ENCODE peak calls at places on chromosomes 16 and 17, in five cellular contexts. G is SK-N-SH, P is A549, V is IMR-90, Q is H1. I is an unnamed sample.

GRCh38 chr17:27245230-27245696 is 48.7 kb upstream of the WSB1 start:
- DNase-seq in G (peak), P (peak), V (peak), Q (peak), I (peak)

GRCh38 chr17:28703552-28704218 is 8.0 kb downstream of the PROCA1 start:
- DNase-seq in G (no peak), P (no peak), V (no peak), Q (no peak), I (no peak)

GRCh38 chr17:27526603-27527002 is 70.4 kb downstream of the KSR1 start:
- DNase-seq in G (no peak), P (no peak), V (peak), Q (no peak), I (no peak)

GRCh38 chr17:7702776-7703175 is 2.2 kb upstream of the EFNB3 start:
- DNase-seq in G (no peak), P (no peak), V (no peak), Q (no peak), I (no peak)

GRCh38 chr17:39485555-39485954 is 24.3 kb downstream of the CDK12 start:
- DNase-seq in G (no peak), P (no peak), V (peak), Q (no peak), I (no peak)

GRCh38 chr16:53967172-53967571 is 263.2 kb downstream of the FTO start:
- DNase-seq in G (no peak), P (no peak), V (no peak), Q (no peak), I (no peak)

GRCh38 chr17:9087921-9088320 is 66.6 kb downstream of the NTN1 start:
- DNase-seq in G (no peak), P (no peak), V (no peak), Q (no peak), I (no peak)

GRCh38 chr17:47846741-47847340 is 4.1 kb downstream of the SP6 start:
- DNase-seq in G (no peak), P (no peak), V (no peak), Q (no peak), I (no peak)

GRCh38 chr16:77657016-77657415 is 65.3 kb upstream of the NUDT7 start:
- DNase-seq in G (no peak), P (no peak), V (peak), Q (no peak), I (no peak)

GRCh38 chr17:80297996-80298560 is 37.4 kb downstream of the RNF213 start:
- DNase-seq in G (no peak), P (no peak), V (no peak), Q (no peak), I (no peak)

GRCh38 chr16:31087481-31087880 is 1.3 kb downstream of the PRSS53 start:
- DNase-seq in G (no peak), P (no peak), V (no peak), Q (no peak), I (no peak)

GRCh38 chr16:85840395-85840794 is 40.9 kb downstream of the COX4I1 start:
- DNase-seq in G (no peak), P (no peak), V (no peak), Q (no peak), I (no peak)

GRCh38 chr17:63834431-63835166 is 7.1 kb upstream of the FTSJ3 start:
- DNase-seq in G (peak), P (peak), V (peak), Q (peak), I (no peak)

GRCh38 chr17:14143678-14144077 is 74.4 kb downstream of the COX10 start:
- DNase-seq in G (no peak), P (no peak), V (peak), Q (no peak), I (no peak)

GRCh38 chr17:77125432-77125901 is 15.3 kb upstream of the SEC14L1 start:
- DNase-seq in G (no peak), P (peak), V (peak), Q (no peak), I (no peak)

GRCh38 chr17:61164517-61164916 is 235.1 kb upstream of the TBX2 start:
- DNase-seq in G (no peak), P (no peak), V (no peak), Q (no peak), I (no peak)

GRCh38 chr16:51114369-51114768 is 36.7 kb downstream of the SALL1 start:
- DNase-seq in G (no peak), P (no peak), V (no peak), Q (no peak), I (no peak)

GRCh38 chr16:51355195-51355594 is 204.1 kb upstream of the SALL1 start:
- DNase-seq in G (no peak), P (no peak), V (no peak), Q (no peak), I (no peak)

GRCh38 chr17:50053654-50053960 is 2.3 kb upstream of the ITGA3 start:
- DNase-seq in G (no peak), P (no peak), V (peak), Q (no peak), I (no peak)

GRCh38 chr17:10999484-10999883 is 161.6 kb upstream of the PIRT start:
- DNase-seq in G (no peak), P (no peak), V (no peak), Q (no peak), I (no peak)

GRCh38 chr17:19755821-19756510 is 7.9 kb upstream of the ALDH3A1 start:
- DNase-seq in G (no peak), P (no peak), V (no peak), Q (no peak), I (no peak)

GRCh38 chr17:16171613-16172012 is 43.7 kb downstream of the NCOR1 start:
- DNase-seq in G (no peak), P (peak), V (peak), Q (no peak), I (no peak)

GRCh38 chr16:70717817-70718216 is 32.0 kb upstream of the MTSS2 start:
- DNase-seq in G (no peak), P (no peak), V (no peak), Q (no peak), I (no peak)

GRCh38 chr16:67770371-67770991 is 35.9 kb downstream of the RANBP10 start:
- DNase-seq in G (no peak), P (no peak), V (peak), Q (no peak), I (no peak)

GRCh38 chr16:53745753-53746258 is 41.9 kb downstream of the FTO start:
- DNase-seq in G (no peak), P (no peak), V (peak), Q (no peak), I (no peak)

GRCh38 chr17:29045734-29046133 is 2.8 kb downstream of the PIPOX start:
- DNase-seq in G (no peak), P (no peak), V (no peak), Q (no peak), I (no peak)

GRCh38 chr16:80028581-80029380 is 428.2 kb upstream of the MAF start:
- DNase-seq in G (no peak), P (no peak), V (no peak), Q (no peak), I (no peak)

GRCh38 chr17:7864995-7865650 is 7.3 kb downstream of the CYB5D1 start:
- DNase-seq in G (no peak), P (no peak), V (no peak), Q (no peak), I (no peak)

GRCh38 chr17:44081681-44082080 is 11.1 kb downstream of the G6PC3 start:
- DNase-seq in G (no peak), P (no peak), V (no peak), Q (no peak), I (no peak)

GRCh38 chr17:44082206-44082605 is 11.7 kb downstream of the G6PC3 start:
- DNase-seq in G (peak), P (no peak), V (no peak), Q (no peak), I (no peak)

GRCh38 chr17:44084921-44085320 is 14.4 kb downstream of the G6PC3 start:
- DNase-seq in G (no peak), P (no peak), V (no peak), Q (no peak), I (no peak)

GRCh38 chr17:44084131-44084538 is 13.6 kb downstream of the G6PC3 start:
- DNase-seq in G (peak), P (peak), V (no peak), Q (no peak), I (no peak)

GRCh38 chr17:44083250-44083849 is 12.8 kb downstream of the G6PC3 start:
- DNase-seq in G (peak), P (peak), V (no peak), Q (no peak), I (no peak)
- TF ChIP-seq RFX5 in G (no peak), P (no peak), V (no peak), Q (no peak), I (no peak)

GRCh38 chr17:1808649-1809048 is 21.1 kb downstream of the SMYD4 start:
- DNase-seq in G (no peak), P (no peak), V (no peak), Q (no peak), I (no peak)

GRCh38 chr17:1810450-1811103 is 19.1 kb downstream of the SMYD4 start:
- DNase-seq in G (no peak), P (no peak), V (no peak), Q (no peak), I (no peak)

GRCh38 chr17:1813088-1813487 is 16.6 kb downstream of the SMYD4 start:
- DNase-seq in G (no peak), P (no peak), V (peak), Q (no peak), I (no peak)
- TF ChIP-seq RFX5 in G (no peak), P (no peak), V (no peak), Q (no peak), I (no peak)

GRCh38 chr16:29868396-29868795 is 5.4 kb upstream of the CDIPT start:
- DNase-seq in G (no peak), P (no peak), V (no peak), Q (no peak), I (no peak)
- TF ChIP-seq RFX5 in G (no peak), P (no peak), V (no peak), Q (no peak), I (no peak)

DNA sequence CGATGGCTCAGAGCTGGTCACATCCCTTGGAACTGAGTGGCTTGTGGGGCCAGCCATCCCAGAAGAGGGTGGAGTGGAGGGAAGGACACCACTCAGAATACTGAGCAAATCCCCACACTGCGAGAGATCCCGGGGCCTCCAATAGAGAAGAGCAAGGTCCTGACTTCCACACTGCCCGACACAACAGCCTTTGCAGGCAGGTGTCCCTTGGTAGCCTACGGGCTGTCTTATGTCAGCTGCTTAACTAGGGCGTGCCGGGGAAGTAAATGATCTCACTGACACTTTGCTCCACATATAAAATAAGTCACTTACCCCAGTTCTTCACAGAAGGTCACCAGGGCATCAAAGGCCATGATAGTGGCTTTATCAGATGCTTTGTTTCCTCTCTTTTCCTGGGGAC is 16.1 kb downstream of the RECQL5 start:
- DNase-seq in G (no peak), P (no peak), V (no peak), Q (no peak), I (no peak)
- TF ChIP-seq RFX5 in G (no peak), P (no peak), V (no peak), Q (no peak), I (no peak)

DNA sequence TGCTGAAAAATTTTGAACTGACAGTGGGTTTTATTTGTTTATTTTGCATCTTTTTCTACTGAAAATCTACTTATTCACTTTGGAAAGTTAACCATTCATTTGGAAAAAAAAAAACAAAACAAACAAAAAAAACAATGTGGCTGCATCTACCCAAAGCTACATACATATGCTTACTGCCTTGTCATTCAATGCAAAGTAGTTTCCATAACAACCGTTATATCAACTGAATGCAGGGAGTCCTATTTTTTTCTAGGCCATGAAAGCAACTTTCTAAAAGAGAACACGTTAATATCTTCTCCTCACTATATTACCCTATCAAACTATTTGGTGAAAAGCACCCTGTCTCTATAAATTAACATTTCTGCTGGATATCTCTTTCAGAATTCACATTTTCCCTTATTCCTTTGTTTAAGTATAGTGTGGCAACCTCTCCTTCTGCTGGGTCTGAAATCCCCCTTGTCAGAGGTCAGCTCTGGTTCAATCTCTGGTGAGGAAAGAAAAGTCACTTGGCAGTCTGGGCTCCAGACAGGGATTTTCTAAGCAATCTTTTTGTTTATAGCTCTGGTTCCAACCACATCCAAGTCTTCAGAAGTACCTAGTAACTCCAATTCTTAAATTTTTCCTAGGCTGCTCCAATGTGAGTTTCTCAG is 528.5 kb upstream of the TOM1L1 start:
- DNase-seq in G (no peak), P (no peak), V (no peak), Q (no peak), I (no peak)
- TF ChIP-seq RFX5 in G (no peak), P (no peak), V (no peak), Q (no peak), I (no peak)

GRCh38 chr16:1078579-1079021 is 6.1 kb downstream of the SSTR5 start:
- DNase-seq in G (no peak), P (peak), V (peak), Q (no peak), I (no peak)

GRCh38 chr16:1075546-1075945 is 3.0 kb downstream of the SSTR5 start:
- DNase-seq in G (no peak), P (no peak), V (no peak), Q (no peak), I (no peak)

GRCh38 chr16:1079341-1079740 is 6.8 kb downstream of the SSTR5 start:
- DNase-seq in G (no peak), P (no peak), V (no peak), Q (no peak), I (no peak)

GRCh38 chr16:1077877-1078578 is 5.5 kb downstream of the SSTR5 start:
- DNase-seq in G (no peak), P (no peak), V (no peak), Q (no peak), I (no peak)

GRCh38 chr16:1076801-1077576 is 4.4 kb downstream of the SSTR5 start:
- DNase-seq in G (no peak), P (no peak), V (no peak), Q (no peak), I (no peak)
- TF ChIP-seq RFX5 in G (no peak), P (no peak), V (no peak), Q (no peak), I (no peak)

DNA sequence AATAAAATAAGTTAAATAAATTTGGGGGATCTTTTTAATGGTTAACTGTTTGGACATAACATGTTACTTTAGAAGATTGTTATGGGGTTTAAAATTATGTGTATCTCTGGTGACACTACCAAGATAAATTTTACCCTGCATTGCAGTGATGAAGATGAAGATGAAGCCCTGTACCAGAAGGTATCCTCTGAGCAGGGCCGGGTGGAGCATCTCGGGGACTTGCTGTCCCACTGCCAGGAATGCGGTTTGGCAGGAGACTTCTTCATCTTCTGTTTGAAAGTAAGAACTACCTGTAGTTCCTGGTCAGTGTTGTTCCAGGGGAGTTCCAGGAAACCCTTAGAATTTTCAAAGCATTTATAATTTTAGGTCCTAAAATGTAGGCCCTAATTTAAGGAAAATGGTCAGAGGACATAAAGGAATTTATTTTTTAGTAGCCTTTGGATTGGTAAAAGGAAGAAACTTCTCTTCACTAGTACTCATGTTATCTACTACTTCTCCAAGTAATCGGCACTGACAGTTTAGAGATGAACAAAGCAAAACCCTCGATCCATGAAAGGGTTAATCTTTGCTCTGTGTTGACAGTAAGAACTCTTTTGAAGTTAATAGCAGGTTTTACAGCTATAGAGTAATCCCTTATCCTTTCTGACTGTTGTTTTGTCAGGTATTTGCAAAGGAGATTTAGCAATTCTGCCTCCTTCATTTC is 64.1 kb downstream of the TANGO6 start:
- DNase-seq in G (no peak), P (no peak), V (no peak), Q (no peak), I (no peak)
- TF ChIP-seq RFX5 in G (no peak), P (no peak), V (no peak), Q (no peak), I (no peak)

I was measured in GM12878.